ENCODE peak calls at places on chromosome 16, in seven cellular contexts. Z, A, Y, L, I, W and R are unnamed samples.
A peak's percentile ranks its signal among the peaks of the same experiment; 100 is the strongest.

GRCh38 chr16:58371841-58372240 is 20.4 kb upstream of the GINS3 start:
- DNase-seq in Y (no peak), A (no peak), W (no peak), Z (no peak), I (no peak), L (no peak), R (no peak)

GRCh38 chr16:50740747-50741146 is 1.1 kb upstream of the CYLD start:
- DNase-seq in A (no peak), L (no peak), W (no peak), Y (no peak), I (no peak), Z (no peak), R (no peak)

GRCh38 chr16:65754799-65755691 is 611.4 kb upstream of the CDH5 start:
- DNase-seq in W (peak; percentile 35), Z (no peak), A (no peak), L (no peak), Y (no peak), I (peak; percentile 87), R (no peak)

GRCh38 chr16:29821663-29822115 is 1.4 kb downstream of the MVP start:
- DNase-seq in Y (peak; percentile 61), W (peak; percentile 79), L (no peak), A (no peak), I (peak; percentile 86), Z (peak; percentile 74), R (no peak)

GRCh38 chr16:50974438-50975036 is 176.5 kb downstream of the SALL1 start:
- DNase-seq in A (no peak), W (no peak), Y (no peak), Z (no peak), I (no peak), L (no peak), R (no peak)

GRCh38 chr16:1259760-1260068 is 3.8 kb downstream of the TPSD1 start:
- DNase-seq in Z (no peak), I (no peak), Y (no peak), L (no peak), W (no peak), A (no peak), R (no peak)

GRCh38 chr16:24499193-24499814 is 40.1 kb upstream of the RBBP6 start:
- DNase-seq in Y (peak; percentile 60), W (peak; percentile 29), L (peak; percentile 53), I (peak; percentile 16), Z (no peak), A (peak; percentile 35), R (no peak)

GRCh38 chr16:88331989-88332920 is 50.5 kb upstream of the ZNF469 start:
- DNase-seq in A (no peak), Z (no peak), W (peak; percentile 99), I (peak; percentile 100), L (no peak), Y (peak; percentile 80), R (peak; percentile 97)

GRCh38 chr16:2954647-2955381 is 9.3 kb upstream of the KREMEN2 start:
- DNase-seq in Z (no peak), W (no peak), I (no peak), A (no peak), L (no peak), Y (no peak), R (no peak)

GRCh38 chr16:84925092-84925772 is 86.1 kb downstream of the ZDHHC7 start:
- DNase-seq in Y (peak; percentile 84), A (peak; percentile 82), I (peak; percentile 15), W (peak; percentile 33), L (peak; percentile 54), Z (peak; percentile 58), R (no peak)

GRCh38 chr16:69942099-69942491 is 9.0 kb upstream of the CLEC18A start:
- DNase-seq in A (no peak), L (peak; percentile 38), W (no peak), Y (no peak), I (no peak), Z (no peak), R (no peak)

GRCh38 chr16:79209308-79209707 is 391.2 kb downstream of the MAF start:
- DNase-seq in W (no peak), A (no peak), I (no peak), L (no peak), Z (no peak), Y (no peak), R (no peak)

GRCh38 chr16:30656974-30657865 is 1.0 kb upstream of the FBRS start:
- DNase-seq in A (no peak), Y (no peak), W (no peak), L (no peak), Z (no peak), I (no peak), R (no peak)

DNA sequence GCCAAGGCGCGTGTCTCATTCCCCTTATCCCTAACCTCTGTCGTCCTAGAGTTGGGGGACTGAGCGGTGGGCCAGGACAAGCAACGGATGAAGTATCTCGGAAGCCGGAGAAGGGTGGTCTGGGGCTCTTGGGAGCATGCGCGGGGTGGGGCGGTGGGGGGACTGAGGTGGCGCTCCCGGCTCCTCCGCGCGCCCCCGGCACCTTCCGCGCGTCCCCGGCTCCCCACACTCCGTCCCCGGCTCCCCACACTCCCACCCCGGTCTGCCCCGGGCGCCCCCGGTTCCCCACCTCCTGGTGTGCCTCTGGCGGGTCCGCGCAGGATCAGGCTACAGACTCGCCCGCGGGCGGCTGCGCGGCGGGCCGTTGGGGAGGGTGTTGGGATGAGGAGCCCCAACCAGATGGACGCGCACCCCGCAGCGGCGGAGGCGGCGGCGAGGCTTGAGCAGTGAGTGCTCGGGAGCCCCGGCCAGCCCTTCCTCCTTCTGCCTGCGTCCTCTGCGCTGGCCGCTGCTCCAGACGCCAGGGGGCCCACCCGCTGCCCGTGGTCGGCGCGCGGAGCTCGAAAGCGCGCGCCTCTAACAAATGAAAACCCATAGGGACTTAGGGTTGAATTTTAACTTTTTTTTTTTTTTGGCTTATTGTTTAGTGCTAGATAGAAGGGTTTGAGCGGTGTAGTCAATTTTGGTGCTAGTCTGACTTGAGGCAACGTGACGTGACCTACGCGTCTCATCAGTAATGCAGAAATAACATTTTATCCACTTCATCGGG is 5.6 kb upstream of the CRYM start:
- DNase-seq in A (peak; percentile 5), I (no peak), W (peak; percentile 49), Z (peak; percentile 37), Y (peak; percentile 65), L (peak; percentile 84), R (peak; percentile 85)
- TF ChIP-seq CTCF in A (no peak), I (peak; percentile 37), W (peak; percentile 40), Z (peak; percentile 0), Y (peak; percentile 55), L (peak; percentile 49), R (peak; percentile 59)

GRCh38 chr16:9092282-9092962 is 978 bp downstream of the HAPSTR1 start:
- DNase-seq in A (peak; percentile 67), Z (peak; percentile 48), Y (peak; percentile 47), I (no peak), L (peak; percentile 55), W (no peak), R (no peak)
- TF ChIP-seq CTCF in A (no peak), Z (no peak), Y (no peak), I (no peak), L (no peak), W (no peak), R (peak; percentile 27)

GRCh38 chr16:89636663-89637062 is 20.8 kb downstream of the CHMP1A start:
- DNase-seq in Y (no peak), W (no peak), A (no peak), Z (no peak), L (no peak), I (no peak), R (no peak)

GRCh38 chr16:89633064-89633631 is 19.7 kb downstream of the DPEP1 start:
- DNase-seq in L (no peak), A (no peak), Y (peak; percentile 46), Z (no peak), W (no peak), I (peak; percentile 87), R (no peak)

GRCh38 chr16:89639385-89639784 is 18.1 kb downstream of the CHMP1A start:
- DNase-seq in I (no peak), Z (no peak), A (no peak), L (no peak), Y (no peak), W (no peak), R (no peak)

GRCh38 chr16:89638455-89638854 is 19.1 kb downstream of the CHMP1A start:
- DNase-seq in I (no peak), Y (no peak), L (no peak), W (no peak), A (no peak), Z (no peak), R (no peak)

DNA sequence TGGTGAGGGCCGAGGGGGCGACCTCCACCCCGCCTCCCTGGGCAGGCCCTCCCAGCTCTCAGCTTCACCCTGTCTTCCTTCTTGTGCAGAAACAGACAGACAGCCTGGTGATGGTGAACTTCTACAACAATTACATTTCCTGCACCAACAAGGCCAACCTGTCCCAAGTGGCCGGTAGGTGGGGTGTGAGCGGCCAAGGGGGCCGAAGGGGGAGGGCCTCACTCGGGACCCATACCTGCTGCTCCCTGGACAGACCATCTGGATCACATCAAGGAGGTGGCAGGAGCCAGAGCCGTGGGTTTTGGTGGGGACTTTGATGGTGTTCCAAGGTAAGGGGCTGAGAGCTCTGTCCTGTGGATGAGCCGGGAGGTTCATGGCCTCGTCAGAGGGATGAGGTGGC is 20.1 kb downstream of the CHMP1A start:
- DNase-seq in W (no peak), Z (no peak), I (no peak), L (no peak), Y (peak; percentile 39), A (no peak), R (no peak)
- TF ChIP-seq CTCF in W (no peak), Z (no peak), I (no peak), L (no peak), Y (peak; percentile 35), A (no peak), R (no peak)

GRCh38 chr16:75305364-75306101 is 54.1 kb upstream of the BCAR1 start:
- DNase-seq in W (peak; percentile 99), Z (peak; percentile 72), A (peak; percentile 82), Y (peak; percentile 92), L (no peak), I (peak; percentile 100), R (peak; percentile 85)

GRCh38 chr16:75301804-75302203 is 50.4 kb upstream of the BCAR1 start:
- DNase-seq in A (no peak), Z (no peak), I (peak; percentile 57), Y (no peak), W (no peak), L (no peak), R (no peak)

GRCh38 chr16:75306102-75306762 is 54.8 kb upstream of the BCAR1 start:
- DNase-seq in W (peak; percentile 16), A (no peak), Z (no peak), I (no peak), L (no peak), Y (peak; percentile 50), R (no peak)

GRCh38 chr16:75307506-75307905 is 56.1 kb upstream of the BCAR1 start:
- DNase-seq in Y (no peak), I (no peak), W (no peak), L (no peak), A (no peak), Z (no peak), R (no peak)

DNA sequence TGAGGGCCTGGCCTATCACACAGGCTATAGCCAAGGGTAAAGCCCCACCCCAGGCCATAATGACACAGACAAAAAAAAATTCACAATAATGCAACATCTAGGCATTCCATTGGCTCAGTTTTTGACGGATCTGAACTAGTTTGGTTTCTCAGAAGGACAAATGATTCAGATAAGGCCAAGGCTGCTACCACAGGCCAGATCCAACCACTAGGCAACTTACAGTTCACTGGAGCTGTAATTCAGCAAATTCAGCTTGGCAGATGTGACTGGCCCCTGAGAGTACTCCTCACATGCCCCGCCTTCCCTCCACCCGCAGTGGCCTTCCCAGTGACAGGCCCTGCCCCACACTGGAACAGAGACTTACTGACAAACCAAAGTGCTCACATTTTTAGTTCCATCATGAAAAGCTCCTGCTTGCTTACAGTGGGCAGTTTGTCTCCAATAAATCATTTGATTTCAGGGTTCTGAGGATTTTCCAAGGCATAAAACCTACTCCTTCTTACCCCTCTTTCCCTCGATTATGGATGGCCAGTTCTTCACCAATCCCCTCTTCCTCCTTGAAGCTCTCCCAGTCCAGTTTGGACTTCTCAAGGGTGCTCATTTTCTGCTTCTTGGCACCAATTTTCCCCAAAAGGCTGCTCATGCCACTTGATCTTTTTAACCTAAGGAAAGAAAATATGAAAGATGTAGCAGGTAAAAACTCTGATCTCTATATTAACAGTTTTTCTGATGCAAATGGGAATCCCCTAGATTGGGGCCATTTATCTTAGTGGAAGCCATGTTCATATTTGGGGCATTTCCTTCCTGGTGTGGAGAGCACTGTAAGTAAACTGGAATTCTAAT is 53.3 kb upstream of the BCAR1 start:
- DNase-seq in L (no peak), I (peak; percentile 97), W (peak; percentile 93), A (no peak), Y (peak; percentile 38), Z (no peak), R (no peak)
- TF ChIP-seq CTCF in L (no peak), I (peak; percentile 28), W (no peak), A (no peak), Y (no peak), Z (no peak), R (no peak)